ENCODE peak calls at places on chromosome 15, in seven cellular contexts. Z is stimulated activated CD4-positive, alpha-beta T cell treated with anti-CD3 and anti-CD28 coated beads, Interleukin-2, amount 100 ng/mL, for 48 hours; P is KG1; F is AG08395; S is SW 1271; L is HTR-8/SVneo; C is stimulated activated naive CD8-positive, alpha-beta T cell treated with anti-CD3 and anti-CD28 coated beads, Interleukin-15, amount 100 ng/mL, for 72 hours. N is an unnamed sample.

GRCh38 chr15:50260969-50261496 is 4.5 kb downstream of the HDC start:
- DNase-seq in Z (no peak), S (no peak), P (peak), L (no peak), F (no peak), C (no peak), N (no peak)

GRCh38 chr15:78811825-78812183 is 540 bp upstream of the ADAMTS7 start:
- DNase-seq in F (no peak), S (no peak), P (no peak), L (no peak), C (no peak), Z (no peak), N (no peak)

GRCh38 chr15:97941572-97941971 is 18.9 kb upstream of the ARRDC4 start:
- DNase-seq in C (no peak), F (no peak), Z (no peak), S (no peak), L (no peak), P (no peak), N (no peak)

GRCh38 chr15:77640615-77641014 is 7.9 kb upstream of the LINGO1 start:
- DNase-seq in P (no peak), Z (no peak), L (no peak), C (no peak), S (no peak), F (no peak), N (no peak)

GRCh38 chr15:63920504-63921178 is 86.9 kb upstream of the HERC1 start:
- DNase-seq in Z (no peak), L (no peak), P (no peak), S (no peak), C (no peak), F (no peak), N (no peak)

GRCh38 chr15:39312984-39313383 is 267.9 kb upstream of the THBS1 start:
- DNase-seq in Z (no peak), P (peak), S (no peak), F (no peak), L (peak), C (no peak), N (no peak)

GRCh38 chr15:58179741-58180381 is 41.7 kb downstream of the AQP9 start:
- DNase-seq in Z (no peak), S (no peak), F (peak), L (no peak), P (no peak), C (no peak), N (no peak)

GRCh38 chr15:66101715-66102395 is 151.7 kb downstream of the MEGF11 start:
- DNase-seq in L (no peak), C (no peak), Z (no peak), P (no peak), F (no peak), S (no peak), N (no peak)

GRCh38 chr15:25668901-25669300 is 194.2 kb downstream of the ATP10A start:
- DNase-seq in C (no peak), Z (no peak), P (no peak), S (no peak), F (no peak), L (no peak), N (no peak)

GRCh38 chr15:70241561-70242320 is 144.0 kb upstream of the TLE3 start:
- DNase-seq in P (no peak), F (no peak), L (no peak), C (no peak), S (no peak), Z (no peak), N (no peak)

GRCh38 chr15:44710236-44711088 is 661 bp downstream of the PATL2 start:
- DNase-seq in L (no peak), S (peak), P (peak), C (peak), F (no peak), Z (no peak), N (peak)

GRCh38 chr15:67148196-67148701 is 82.8 kb downstream of the SMAD3 start:
- DNase-seq in L (peak), C (no peak), P (peak), F (peak), S (peak), Z (no peak), N (no peak)